ENCODE peak calls at places on chromosomes 2 and 18, in eight cellular contexts. One of them, this sample, is unnamed.

GRCh38 chr18:41761329-41762028 is 193.6 kb upstream of the PIK3C3 start:
- DNase-seq in stimulated activated CD4-positive, alpha-beta T cell treated with anti-CD3 and anti-CD28 coated beads, Interleukin-4, amount 100 ng/mL, for 1 hour: no peak
- DNase-seq in WTC11: no peak
- DNase-seq in sigmoid colon: no peak
- DNase-seq in CD4-positive, alpha-beta T cell: no peak
- DNase-seq in OCI-LY7: no peak
- DNase-seq in mammary epithelial cell: peak; percentile 89
- DNase-seq in HAP-1: no peak
- DNase-seq in this sample: no peak

GRCh38 chr2:124024491-124025348 is at the start of gene CNTNAP5:
- DNase-seq in HAP-1: peak; percentile 22
- DNase-seq in sigmoid colon: no peak
- DNase-seq in WTC11: peak; percentile 88
- DNase-seq in stimulated activated CD4-positive, alpha-beta T cell treated with anti-CD3 and anti-CD28 coated beads, Interleukin-4, amount 100 ng/mL, for 1 hour: no peak
- DNase-seq in OCI-LY7: no peak
- DNase-seq in mammary epithelial cell: peak; percentile 15
- DNase-seq in CD4-positive, alpha-beta T cell: no peak
- DNase-seq in this sample: no peak

GRCh38 chr2:75003773-75004172 is 45.3 kb downstream of the POLE4 start:
- DNase-seq in sigmoid colon: no peak
- DNase-seq in CD4-positive, alpha-beta T cell: no peak
- DNase-seq in WTC11: no peak
- DNase-seq in stimulated activated CD4-positive, alpha-beta T cell treated with anti-CD3 and anti-CD28 coated beads, Interleukin-4, amount 100 ng/mL, for 1 hour: no peak
- DNase-seq in HAP-1: no peak
- DNase-seq in OCI-LY7: no peak
- DNase-seq in mammary epithelial cell: no peak
- DNase-seq in this sample: no peak

GRCh38 chr18:8121091-8121490 is 488.1 kb upstream of the RAB12 start:
- DNase-seq in sigmoid colon: no peak
- DNase-seq in WTC11: no peak
- DNase-seq in HAP-1: no peak
- DNase-seq in CD4-positive, alpha-beta T cell: no peak
- DNase-seq in stimulated activated CD4-positive, alpha-beta T cell treated with anti-CD3 and anti-CD28 coated beads, Interleukin-4, amount 100 ng/mL, for 1 hour: no peak
- DNase-seq in OCI-LY7: no peak
- DNase-seq in mammary epithelial cell: no peak
- DNase-seq in this sample: no peak

GRCh38 chr2:170087394-170087793 is 90.6 kb upstream of the MYO3B start:
- DNase-seq in OCI-LY7: no peak
- DNase-seq in sigmoid colon: no peak
- DNase-seq in stimulated activated CD4-positive, alpha-beta T cell treated with anti-CD3 and anti-CD28 coated beads, Interleukin-4, amount 100 ng/mL, for 1 hour: no peak
- DNase-seq in WTC11: no peak
- DNase-seq in CD4-positive, alpha-beta T cell: no peak
- DNase-seq in HAP-1: no peak
- DNase-seq in mammary epithelial cell: no peak
- DNase-seq in this sample: no peak

GRCh38 chr2:60413819-60414178 is 139.7 kb downstream of the BCL11A start:
- DNase-seq in stimulated activated CD4-positive, alpha-beta T cell treated with anti-CD3 and anti-CD28 coated beads, Interleukin-4, amount 100 ng/mL, for 1 hour: no peak
- DNase-seq in mammary epithelial cell: no peak
- DNase-seq in HAP-1: no peak
- DNase-seq in OCI-LY7: peak; percentile 81
- DNase-seq in WTC11: no peak
- DNase-seq in sigmoid colon: no peak
- DNase-seq in CD4-positive, alpha-beta T cell: no peak
- DNase-seq in this sample: no peak

GRCh38 chr2:142140434-142140845 is 9.6 kb upstream of the LRP1B start:
- DNase-seq in stimulated activated CD4-positive, alpha-beta T cell treated with anti-CD3 and anti-CD28 coated beads, Interleukin-4, amount 100 ng/mL, for 1 hour: no peak
- DNase-seq in HAP-1: peak; percentile 32
- DNase-seq in WTC11: no peak
- DNase-seq in CD4-positive, alpha-beta T cell: no peak
- DNase-seq in sigmoid colon: no peak
- DNase-seq in mammary epithelial cell: no peak
- DNase-seq in OCI-LY7: peak; percentile 33
- DNase-seq in this sample: peak; percentile 78

GRCh38 chr2:40287201-40287600 is 164.7 kb downstream of the SLC8A1 start:
- DNase-seq in stimulated activated CD4-positive, alpha-beta T cell treated with anti-CD3 and anti-CD28 coated beads, Interleukin-4, amount 100 ng/mL, for 1 hour: no peak
- DNase-seq in WTC11: no peak
- DNase-seq in CD4-positive, alpha-beta T cell: no peak
- DNase-seq in mammary epithelial cell: peak; percentile 30
- DNase-seq in OCI-LY7: no peak
- DNase-seq in HAP-1: no peak
- DNase-seq in sigmoid colon: no peak
- DNase-seq in this sample: no peak

GRCh38 chr2:69082430-69082997 is 69.5 kb downstream of the ANTXR1 start:
- DNase-seq in mammary epithelial cell: peak; percentile 47
- DNase-seq in WTC11: no peak
- DNase-seq in HAP-1: no peak
- DNase-seq in stimulated activated CD4-positive, alpha-beta T cell treated with anti-CD3 and anti-CD28 coated beads, Interleukin-4, amount 100 ng/mL, for 1 hour: no peak
- DNase-seq in OCI-LY7: no peak
- DNase-seq in sigmoid colon: no peak
- DNase-seq in CD4-positive, alpha-beta T cell: no peak
- DNase-seq in this sample: no peak

GRCh38 chr2:31987454-31987853 is 23.4 kb downstream of the MEMO1 start:
- DNase-seq in CD4-positive, alpha-beta T cell: no peak
- DNase-seq in WTC11: no peak
- DNase-seq in OCI-LY7: no peak
- DNase-seq in mammary epithelial cell: peak; percentile 74
- DNase-seq in stimulated activated CD4-positive, alpha-beta T cell treated with anti-CD3 and anti-CD28 coated beads, Interleukin-4, amount 100 ng/mL, for 1 hour: no peak
- DNase-seq in HAP-1: no peak
- DNase-seq in sigmoid colon: no peak
- DNase-seq in this sample: no peak

GRCh38 chr2:143171817-143172216 is 42.6 kb downstream of the ARHGAP15 start:
- DNase-seq in WTC11: no peak
- DNase-seq in mammary epithelial cell: no peak
- DNase-seq in sigmoid colon: no peak
- DNase-seq in CD4-positive, alpha-beta T cell: no peak
- DNase-seq in HAP-1: no peak
- DNase-seq in stimulated activated CD4-positive, alpha-beta T cell treated with anti-CD3 and anti-CD28 coated beads, Interleukin-4, amount 100 ng/mL, for 1 hour: no peak
- DNase-seq in OCI-LY7: no peak
- DNase-seq in this sample: no peak

GRCh38 chr2:144518744-144519596 is 949 bp downstream of the ZEB2 start:
- DNase-seq in mammary epithelial cell: no peak
- DNase-seq in sigmoid colon: no peak
- DNase-seq in stimulated activated CD4-positive, alpha-beta T cell treated with anti-CD3 and anti-CD28 coated beads, Interleukin-4, amount 100 ng/mL, for 1 hour: no peak
- DNase-seq in CD4-positive, alpha-beta T cell: no peak
- DNase-seq in WTC11: no peak
- DNase-seq in OCI-LY7: peak; percentile 77
- DNase-seq in HAP-1: no peak
- DNase-seq in this sample: peak; percentile 59

GRCh38 chr18:40868110-40868858 is 1086.8 kb upstream of the PIK3C3 start:
- DNase-seq in CD4-positive, alpha-beta T cell: no peak
- DNase-seq in OCI-LY7: no peak
- DNase-seq in stimulated activated CD4-positive, alpha-beta T cell treated with anti-CD3 and anti-CD28 coated beads, Interleukin-4, amount 100 ng/mL, for 1 hour: no peak
- DNase-seq in WTC11: no peak
- DNase-seq in HAP-1: no peak
- DNase-seq in mammary epithelial cell: peak; percentile 99
- DNase-seq in sigmoid colon: no peak
- DNase-seq in this sample: no peak

GRCh38 chr2:83689402-83689801 is 769.7 kb downstream of the SUCLG1 start:
- DNase-seq in HAP-1: no peak
- DNase-seq in CD4-positive, alpha-beta T cell: no peak
- DNase-seq in OCI-LY7: no peak
- DNase-seq in WTC11: no peak
- DNase-seq in sigmoid colon: no peak
- DNase-seq in stimulated activated CD4-positive, alpha-beta T cell treated with anti-CD3 and anti-CD28 coated beads, Interleukin-4, amount 100 ng/mL, for 1 hour: no peak
- DNase-seq in mammary epithelial cell: peak; percentile 7
- DNase-seq in this sample: no peak

GRCh38 chr2:127536707-127537106 is 1.2 kb downstream of the MYO7B start:
- DNase-seq in WTC11: no peak
- DNase-seq in mammary epithelial cell: no peak
- DNase-seq in OCI-LY7: no peak
- DNase-seq in HAP-1: no peak
- DNase-seq in stimulated activated CD4-positive, alpha-beta T cell treated with anti-CD3 and anti-CD28 coated beads, Interleukin-4, amount 100 ng/mL, for 1 hour: no peak
- DNase-seq in sigmoid colon: no peak
- DNase-seq in CD4-positive, alpha-beta T cell: no peak
- DNase-seq in this sample: no peak

GRCh38 chr2:204019572-204020501 is 83.3 kb downstream of the ICOS start:
- DNase-seq in CD4-positive, alpha-beta T cell: peak; percentile 9
- DNase-seq in sigmoid colon: no peak
- DNase-seq in OCI-LY7: no peak
- DNase-seq in WTC11: no peak
- DNase-seq in mammary epithelial cell: peak; percentile 96
- DNase-seq in stimulated activated CD4-positive, alpha-beta T cell treated with anti-CD3 and anti-CD28 coated beads, Interleukin-4, amount 100 ng/mL, for 1 hour: peak; percentile 57
- DNase-seq in HAP-1: no peak
- DNase-seq in this sample: no peak

GRCh38 chr2:12321886-12322285 is 394.9 kb upstream of the TRIB2 start:
- DNase-seq in HAP-1: no peak
- DNase-seq in sigmoid colon: no peak
- DNase-seq in mammary epithelial cell: no peak
- DNase-seq in stimulated activated CD4-positive, alpha-beta T cell treated with anti-CD3 and anti-CD28 coated beads, Interleukin-4, amount 100 ng/mL, for 1 hour: no peak
- DNase-seq in CD4-positive, alpha-beta T cell: no peak
- DNase-seq in OCI-LY7: no peak
- DNase-seq in WTC11: no peak
- DNase-seq in this sample: no peak

GRCh38 chr2:230797515-230798495 is 66.9 kb upstream of the ITM2C start:
- DNase-seq in stimulated activated CD4-positive, alpha-beta T cell treated with anti-CD3 and anti-CD28 coated beads, Interleukin-4, amount 100 ng/mL, for 1 hour: no peak
- DNase-seq in OCI-LY7: peak; percentile 25
- DNase-seq in HAP-1: no peak
- DNase-seq in CD4-positive, alpha-beta T cell: no peak
- DNase-seq in mammary epithelial cell: no peak
- DNase-seq in sigmoid colon: no peak
- DNase-seq in WTC11: no peak
- DNase-seq in this sample: peak; percentile 59

GRCh38 chr2:129709956-129710598 is 269.4 kb upstream of the RAB6C start:
- DNase-seq in OCI-LY7: no peak
- DNase-seq in mammary epithelial cell: no peak
- DNase-seq in CD4-positive, alpha-beta T cell: no peak
- DNase-seq in stimulated activated CD4-positive, alpha-beta T cell treated with anti-CD3 and anti-CD28 coated beads, Interleukin-4, amount 100 ng/mL, for 1 hour: no peak
- DNase-seq in WTC11: no peak
- DNase-seq in sigmoid colon: no peak
- DNase-seq in HAP-1: no peak
- DNase-seq in this sample: no peak

GRCh38 chr2:62501794-62502500 is 4.0 kb downstream of the TMEM17 start:
- DNase-seq in OCI-LY7: no peak
- DNase-seq in mammary epithelial cell: peak; percentile 54
- DNase-seq in HAP-1: no peak
- DNase-seq in stimulated activated CD4-positive, alpha-beta T cell treated with anti-CD3 and anti-CD28 coated beads, Interleukin-4, amount 100 ng/mL, for 1 hour: no peak
- DNase-seq in CD4-positive, alpha-beta T cell: no peak
- DNase-seq in WTC11: no peak
- DNase-seq in sigmoid colon: no peak
- DNase-seq in this sample: no peak

GRCh38 chr2:109619131-109619615 is 5.0 kb downstream of the SOWAHC start:
- DNase-seq in CD4-positive, alpha-beta T cell: no peak
- DNase-seq in HAP-1: no peak
- DNase-seq in sigmoid colon: no peak
- DNase-seq in mammary epithelial cell: no peak
- DNase-seq in OCI-LY7: no peak
- DNase-seq in stimulated activated CD4-positive, alpha-beta T cell treated with anti-CD3 and anti-CD28 coated beads, Interleukin-4, amount 100 ng/mL, for 1 hour: no peak
- DNase-seq in WTC11: no peak
- DNase-seq in this sample: no peak

GRCh38 chr2:28620801-28621171 is 124.9 kb downstream of the PLB1 start:
- DNase-seq in OCI-LY7: no peak
- DNase-seq in stimulated activated CD4-positive, alpha-beta T cell treated with anti-CD3 and anti-CD28 coated beads, Interleukin-4, amount 100 ng/mL, for 1 hour: no peak
- DNase-seq in mammary epithelial cell: no peak
- DNase-seq in WTC11: no peak
- DNase-seq in sigmoid colon: no peak
- DNase-seq in CD4-positive, alpha-beta T cell: no peak
- DNase-seq in HAP-1: no peak
- DNase-seq in this sample: no peak

GRCh38 chr2:54416166-54416798 is 39.8 kb upstream of the SPTBN1 start:
- DNase-seq in OCI-LY7: no peak
- DNase-seq in stimulated activated CD4-positive, alpha-beta T cell treated with anti-CD3 and anti-CD28 coated beads, Interleukin-4, amount 100 ng/mL, for 1 hour: no peak
- DNase-seq in sigmoid colon: no peak
- DNase-seq in WTC11: no peak
- DNase-seq in CD4-positive, alpha-beta T cell: no peak
- DNase-seq in HAP-1: no peak
- DNase-seq in mammary epithelial cell: no peak
- DNase-seq in this sample: peak; percentile 73

GRCh38 chr2:3257166-3257565 is 120.5 kb downstream of the EIPR1 start:
- DNase-seq in stimulated activated CD4-positive, alpha-beta T cell treated with anti-CD3 and anti-CD28 coated beads, Interleukin-4, amount 100 ng/mL, for 1 hour: no peak
- DNase-seq in OCI-LY7: no peak
- DNase-seq in mammary epithelial cell: no peak
- DNase-seq in HAP-1: no peak
- DNase-seq in sigmoid colon: no peak
- DNase-seq in WTC11: peak; percentile 41
- DNase-seq in CD4-positive, alpha-beta T cell: no peak
- DNase-seq in this sample: no peak

GRCh38 chr2:60275958-60276357 is 277.5 kb downstream of the BCL11A start:
- DNase-seq in HAP-1: no peak
- DNase-seq in OCI-LY7: no peak
- DNase-seq in mammary epithelial cell: no peak
- DNase-seq in CD4-positive, alpha-beta T cell: no peak
- DNase-seq in WTC11: peak; percentile 17
- DNase-seq in stimulated activated CD4-positive, alpha-beta T cell treated with anti-CD3 and anti-CD28 coated beads, Interleukin-4, amount 100 ng/mL, for 1 hour: no peak
- DNase-seq in sigmoid colon: no peak
- DNase-seq in this sample: no peak

GRCh38 chr2:28736034-28736433 is 15.6 kb upstream of the PPP1CB start:
- DNase-seq in CD4-positive, alpha-beta T cell: no peak
- DNase-seq in stimulated activated CD4-positive, alpha-beta T cell treated with anti-CD3 and anti-CD28 coated beads, Interleukin-4, amount 100 ng/mL, for 1 hour: no peak
- DNase-seq in WTC11: no peak
- DNase-seq in HAP-1: no peak
- DNase-seq in mammary epithelial cell: peak; percentile 47
- DNase-seq in OCI-LY7: no peak
- DNase-seq in sigmoid colon: peak; percentile 94
- DNase-seq in this sample: no peak

GRCh38 chr2:104606056-104606455 is 247.9 kb upstream of the POU3F3 start:
- DNase-seq in WTC11: no peak
- DNase-seq in HAP-1: no peak
- DNase-seq in mammary epithelial cell: no peak
- DNase-seq in CD4-positive, alpha-beta T cell: no peak
- DNase-seq in sigmoid colon: no peak
- DNase-seq in stimulated activated CD4-positive, alpha-beta T cell treated with anti-CD3 and anti-CD28 coated beads, Interleukin-4, amount 100 ng/mL, for 1 hour: no peak
- DNase-seq in OCI-LY7: no peak
- DNase-seq in this sample: no peak

GRCh38 chr2:178380763-178381162 is 70.2 kb downstream of the PRKRA start:
- DNase-seq in HAP-1: no peak
- DNase-seq in OCI-LY7: no peak
- DNase-seq in mammary epithelial cell: no peak
- DNase-seq in WTC11: no peak
- DNase-seq in sigmoid colon: no peak
- DNase-seq in stimulated activated CD4-positive, alpha-beta T cell treated with anti-CD3 and anti-CD28 coated beads, Interleukin-4, amount 100 ng/mL, for 1 hour: no peak
- DNase-seq in CD4-positive, alpha-beta T cell: no peak
- DNase-seq in this sample: no peak

GRCh38 chr2:101815739-101816391 is 118.4 kb downstream of the MAP4K4 start:
- DNase-seq in CD4-positive, alpha-beta T cell: no peak
- DNase-seq in HAP-1: no peak
- DNase-seq in WTC11: no peak
- DNase-seq in OCI-LY7: no peak
- DNase-seq in sigmoid colon: no peak
- DNase-seq in stimulated activated CD4-positive, alpha-beta T cell treated with anti-CD3 and anti-CD28 coated beads, Interleukin-4, amount 100 ng/mL, for 1 hour: no peak
- DNase-seq in mammary epithelial cell: no peak
- DNase-seq in this sample: no peak

GRCh38 chr2:39265315-39265714 is 21.5 kb upstream of the CDKL4 start:
- DNase-seq in CD4-positive, alpha-beta T cell: no peak
- DNase-seq in stimulated activated CD4-positive, alpha-beta T cell treated with anti-CD3 and anti-CD28 coated beads, Interleukin-4, amount 100 ng/mL, for 1 hour: no peak
- DNase-seq in sigmoid colon: no peak
- DNase-seq in mammary epithelial cell: no peak
- DNase-seq in HAP-1: no peak
- DNase-seq in OCI-LY7: peak; percentile 53
- DNase-seq in WTC11: no peak
- DNase-seq in this sample: no peak

GRCh38 chr18:47251289-47252120 is at the start of gene SKOR2:
- DNase-seq in mammary epithelial cell: no peak
- DNase-seq in stimulated activated CD4-positive, alpha-beta T cell treated with anti-CD3 and anti-CD28 coated beads, Interleukin-4, amount 100 ng/mL, for 1 hour: no peak
- DNase-seq in WTC11: peak; percentile 55
- DNase-seq in OCI-LY7: no peak
- DNase-seq in HAP-1: no peak
- DNase-seq in sigmoid colon: no peak
- DNase-seq in CD4-positive, alpha-beta T cell: no peak
- DNase-seq in this sample: no peak

This sample was measured in Kasumi-1.